ENCODE peak calls at places on chromosomes 1 and 21, in six cellular contexts. O, R, M, C, H and X are unnamed samples.

GRCh38 chr1:23343246-23344110 is 606 bp downstream of the HNRNPR start:
- DNase-seq in O (peak), C (no peak), H (no peak), R (no peak), M (peak), X (no peak)

GRCh38 chr1:221782461-221782860 is 40.6 kb upstream of the DUSP10 start:
- DNase-seq in H (no peak), R (no peak), C (no peak), M (peak), O (no peak), X (no peak)

GRCh38 chr1:196517193-196517592 is 91.0 kb downstream of the KCNT2 start:
- DNase-seq in M (no peak), H (no peak), O (no peak), R (no peak), C (no peak), X (no peak)

GRCh38 chr1:156146006-156146748 is 7.2 kb upstream of the SEMA4A start:
- DNase-seq in R (peak), O (peak), M (peak), H (peak), C (no peak), X (peak)

GRCh38 chr1:100306735-100307313 is 40.8 kb downstream of the RTCA start:
- DNase-seq in C (no peak), R (no peak), O (no peak), M (no peak), H (no peak), X (no peak)

GRCh38 chr21:37912616-37913015 is 3.6 kb downstream of the KCNJ6 start:
- DNase-seq in M (no peak), O (no peak), H (no peak), C (no peak), R (peak), X (no peak)

GRCh38 chr1:61951731-61952585 is 209.7 kb downstream of the PATJ start:
- DNase-seq in R (no peak), M (no peak), C (no peak), O (no peak), H (no peak), X (no peak)

GRCh38 chr21:36966846-36967657 is 583 bp upstream of the HLCS start:
- DNase-seq in R (no peak), M (no peak), C (peak), H (peak), O (no peak), X (peak)

GRCh38 chr1:18109756-18110597 is 2.4 kb downstream of the IGSF21 start:
- DNase-seq in H (no peak), C (peak), O (peak), M (peak), R (peak), X (peak)

GRCh38 chr1:206963119-206963712 is 7.0 kb downstream of the FCAMR start:
- DNase-seq in O (no peak), H (no peak), M (peak), R (no peak), C (no peak), X (no peak)

GRCh38 chr1:32775640-32776337 is 41.4 kb downstream of the YARS1 start:
- DNase-seq in C (no peak), R (no peak), O (no peak), H (no peak), M (peak), X (no peak)

GRCh38 chr1:97936976-97937375 is 16.1 kb upstream of the DPYD start:
- DNase-seq in H (no peak), M (no peak), R (no peak), O (no peak), C (no peak), X (peak)

GRCh38 chr1:21139601-21140000 is 37.1 kb downstream of the EIF4G3 start:
- DNase-seq in C (no peak), O (no peak), H (peak), M (no peak), R (peak), X (peak)

GRCh38 chr1:230792691-230793462 is 45.7 kb downstream of the CAPN9 start:
- DNase-seq in H (no peak), R (no peak), C (no peak), O (no peak), M (peak), X (no peak)

GRCh38 chr1:214439352-214440119 is 111.9 kb downstream of the PTPN14 start:
- DNase-seq in H (peak), R (peak), O (peak), M (peak), C (no peak), X (no peak)

GRCh38 chr1:114428083-114428754 is 82.8 kb downstream of the TRIM33 start:
- DNase-seq in R (no peak), O (no peak), C (no peak), M (peak), H (no peak), X (peak)